ENCODE peak calls at places on chromosomes 13 and 19, in six cellular contexts. Z, X, L, N, A and I are unnamed samples.
A peak's percentile ranks its signal among the peaks of the same experiment; 100 is the strongest.

GRCh38 chr13:113166266-113166665 is 7.8 kb downstream of the PROZ start:
- DNase-seq in Z (no peak), X (no peak), L (no peak), N (no peak), A (no peak), I (no peak)

GRCh38 chr19:47369923-47370625 is 21.0 kb downstream of the DHX34 start:
- DNase-seq in Z (no peak), X (peak; percentile 62), L (no peak), N (no peak), A (peak; percentile 63), I (no peak)

GRCh38 chr19:6521718-6522646 is 8.8 kb upstream of the TNFSF9 start:
- DNase-seq in Z (peak; percentile 41), X (no peak), L (no peak), N (no peak), A (peak; percentile 42), I (no peak)

GRCh38 chr19:21109116-21109515 is 27.1 kb downstream of the ZNF714 start:
- DNase-seq in Z (no peak), X (peak; percentile 57), L (no peak), N (no peak), A (peak; percentile 63), I (no peak)

GRCh38 chr19:57688011-57688763 is 6.4 kb downstream of the ZNF551 start:
- DNase-seq in Z (no peak), X (no peak), L (no peak), N (no peak), A (no peak), I (no peak)

GRCh38 chr19:7494416-7495098 is 5.7 kb upstream of the PEX11G start:
- DNase-seq in Z (no peak), X (peak; percentile 95), L (peak; percentile 56), N (peak; percentile 58), A (peak; percentile 31), I (peak; percentile 74)

GRCh38 chr19:23991170-23991569 is 76.5 kb downstream of the ZNF726 start:
- DNase-seq in Z (peak; percentile 13), X (peak; percentile 38), L (no peak), N (no peak), A (peak; percentile 47), I (no peak)

GRCh38 chr19:16671652-16672274 is 10.8 kb downstream of the TMEM38A start:
- DNase-seq in Z (no peak), X (no peak), L (peak; percentile 71), N (peak; percentile 40), A (no peak), I (no peak)

GRCh38 chr19:40862785-40863184 is 12.5 kb upstream of the CYP2A6 start:
- DNase-seq in Z (no peak), X (no peak), L (no peak), N (no peak), A (no peak), I (no peak)

GRCh38 chr19:8306235-8307054 is 1.7 kb downstream of the CD320 start:
- DNase-seq in Z (no peak), X (peak; percentile 16), L (peak; percentile 21), N (no peak), A (no peak), I (peak; percentile 11)

GRCh38 chr19:44055870-44056269 is 4.0 kb downstream of the ZNF223 start:
- DNase-seq in Z (no peak), X (no peak), L (no peak), N (no peak), A (no peak), I (no peak)

GRCh38 chr13:60178327-60178726 is 14.6 kb upstream of the DIAPH3 start:
- DNase-seq in Z (no peak), X (no peak), L (no peak), N (no peak), A (no peak), I (no peak)

GRCh38 chr13:19845758-19846157 is 17.7 kb downstream of the ZMYM5 start:
- DNase-seq in Z (no peak), X (peak; percentile 43), L (no peak), N (no peak), A (peak; percentile 98), I (no peak)

GRCh38 chr13:110156186-110157065 is 150.5 kb downstream of the COL4A1 start:
- DNase-seq in Z (no peak), X (peak; percentile 39), L (no peak), N (no peak), A (peak; percentile 71), I (no peak)

GRCh38 chr13:47858678-47859050 is 142.4 kb downstream of the SUCLA2 start:
- DNase-seq in Z (no peak), X (no peak), L (no peak), N (no peak), A (peak; percentile 72), I (no peak)

GRCh38 chr19:12574036-12574435 is 22.8 kb upstream of the ZNF564 start:
- DNase-seq in Z (no peak), X (no peak), L (no peak), N (no peak), A (no peak), I (no peak)

GRCh38 chr19:3514930-3515329 is 8.8 kb downstream of the FZR1 start:
- DNase-seq in Z (no peak), X (no peak), L (no peak), N (no peak), A (no peak), I (no peak)

GRCh38 chr19:57746580-57747471 is at the start of gene ZNF776:
- DNase-seq in Z (peak; percentile 75), X (peak; percentile 82), L (peak; percentile 89), N (peak; percentile 73), A (peak; percentile 89), I (peak; percentile 81)

GRCh38 chr13:112619730-112620639 is 32.0 kb upstream of the TUBGCP3 start:
- DNase-seq in Z (no peak), X (no peak), L (peak; percentile 39), N (no peak), A (peak; percentile 59), I (no peak)

GRCh38 chr13:20988909-20989735 is 72.3 kb downstream of the LATS2 start:
- DNase-seq in Z (no peak), X (no peak), L (no peak), N (no peak), A (no peak), I (no peak)

GRCh38 chr13:80499536-80500280 is 158.8 kb upstream of the SPRY2 start:
- DNase-seq in Z (no peak), X (no peak), L (no peak), N (no peak), A (no peak), I (no peak)

GRCh38 chr19:6765738-6766356 is 1.4 kb downstream of the SH2D3A start:
- DNase-seq in Z (no peak), X (no peak), L (no peak), N (no peak), A (no peak), I (no peak)

GRCh38 chr19:47005873-47006272 is 13.8 kb upstream of the NPAS1 start:
- DNase-seq in Z (no peak), X (no peak), L (no peak), N (no peak), A (no peak), I (no peak)

GRCh38 chr19:16425993-16426392 is 45.8 kb downstream of the EPS15L1 start:
- DNase-seq in Z (no peak), X (no peak), L (no peak), N (no peak), A (no peak), I (no peak)

GRCh38 chr19:8396563-8397203 is 6.5 kb downstream of the RAB11B start:
- DNase-seq in Z (peak; percentile 50), X (peak; percentile 66), L (peak; percentile 66), N (peak; percentile 79), A (peak; percentile 42), I (peak; percentile 75)

GRCh38 chr13:77298403-77298802 is 28.5 kb downstream of the MYCBP2 start:
- DNase-seq in Z (no peak), X (no peak), L (no peak), N (no peak), A (no peak), I (no peak)

GRCh38 chr13:32164622-32165268 is 133.2 kb downstream of the FRY start:
- DNase-seq in Z (no peak), X (peak; percentile 38), L (no peak), N (no peak), A (peak; percentile 68), I (no peak)

DNA sequence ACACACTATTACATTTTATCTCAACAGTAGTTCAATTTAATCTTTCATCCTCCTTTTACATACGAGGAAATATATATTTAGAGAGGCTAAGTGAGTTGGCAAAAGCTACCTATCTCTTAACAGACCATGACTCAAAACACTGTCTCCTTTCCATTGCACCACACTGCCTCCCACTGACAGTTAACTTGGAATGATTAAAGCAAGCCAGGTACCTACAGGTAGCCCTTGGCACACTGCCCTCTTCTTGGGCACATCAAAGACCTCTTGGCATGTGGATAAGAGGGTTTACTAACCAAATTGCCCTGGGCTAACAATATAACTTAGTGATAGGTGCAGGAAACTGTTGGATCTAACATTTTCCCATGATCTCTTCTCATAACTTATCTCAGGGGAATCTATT is 1.9 kb downstream of the ABHD13 start:
- DNase-seq in Z (no peak), X (no peak), L (no peak), N (no peak), A (no peak), I (no peak)
- TF ChIP-seq CTCF in Z (no peak), X (no peak), L (no peak), N (no peak), A (no peak), I (no peak)

GRCh38 chr19:1082928-1083816 is 12.0 kb downstream of the POLR2E start:
- DNase-seq in Z (no peak), X (no peak), L (no peak), N (peak; percentile 13), A (no peak), I (no peak)
- H3K36me3 ChIP-seq in Z (peaks cover 75% of the 10 kb centered on the region), X (no peaks in the 10 kb centered on the region), L (peaks cover 13% of the 10 kb centered on the region), N (peaks cover 93% of the 10 kb centered on the region), A (peaks cover 3% of the 10 kb centered on the region), I (no peaks in the 10 kb centered on the region)

DNA sequence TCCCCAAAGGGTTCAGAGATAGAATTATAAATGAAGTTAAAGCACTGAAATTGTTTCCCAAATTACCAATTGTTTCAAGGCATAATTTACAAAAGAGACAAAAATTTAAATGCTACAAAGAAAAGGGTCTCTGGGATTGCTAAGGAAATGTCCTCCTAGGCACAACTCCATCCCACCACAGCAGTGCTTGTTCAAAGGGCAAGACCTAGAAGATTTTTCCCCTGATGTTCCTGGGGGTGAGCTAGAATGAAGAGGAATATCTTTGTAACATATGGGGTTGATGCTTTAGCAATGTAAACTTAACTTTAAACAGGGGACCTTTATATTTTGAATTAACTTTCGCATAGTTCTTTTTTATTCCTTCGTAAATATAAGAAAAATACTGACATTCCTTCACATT is 1.6 kb downstream of the LCP1 start:
- DNase-seq in Z (no peak), X (no peak), L (no peak), N (no peak), A (no peak), I (no peak)
- H3K4me1 ChIP-seq in Z (peaks cover 60% of the 10 kb centered on the region), X (no peaks in the 10 kb centered on the region), L (no peaks in the 10 kb centered on the region), N (no peaks in the 10 kb centered on the region), A (no peaks in the 10 kb centered on the region), I (no peaks in the 10 kb centered on the region)

DNA sequence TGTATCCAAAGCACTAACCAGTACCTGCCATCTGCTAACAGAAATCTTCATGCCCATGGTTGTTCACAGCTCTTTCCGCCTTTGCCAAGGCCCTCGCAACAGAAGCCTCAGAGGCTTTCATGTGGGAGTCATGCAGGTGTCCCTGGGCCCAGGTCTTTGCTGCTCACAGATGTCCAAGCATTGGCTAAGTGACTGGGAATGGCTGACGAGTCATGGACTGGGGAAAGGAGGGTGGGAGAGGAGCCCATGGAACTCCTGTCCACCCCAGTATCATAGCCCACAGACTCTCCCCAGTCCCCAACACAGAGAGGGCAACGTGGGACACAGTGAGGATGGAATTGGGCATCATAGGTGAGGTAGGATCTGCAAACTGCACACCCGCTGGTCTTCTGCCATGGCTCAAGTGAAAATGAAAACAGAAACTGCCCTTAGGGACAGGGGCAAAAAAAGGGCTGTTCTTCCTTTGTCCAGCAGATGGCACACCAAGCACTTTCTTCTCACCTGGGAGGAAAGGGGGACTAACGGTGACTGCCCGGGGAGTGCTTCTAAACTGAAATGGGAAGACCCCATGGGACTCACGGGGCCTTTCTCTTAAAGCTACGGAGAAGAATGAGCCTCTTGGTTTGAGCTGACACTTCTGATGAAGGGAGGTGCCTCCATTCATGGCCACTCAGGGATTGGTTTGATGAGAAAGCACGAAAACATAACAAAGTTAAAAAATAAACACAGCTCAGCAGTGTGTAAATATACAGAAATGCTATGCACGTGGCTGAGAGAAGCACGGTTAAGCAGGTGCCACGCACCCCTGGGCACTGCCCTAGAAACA is 11.1 kb upstream of the DHRS12 start:
- DNase-seq in Z (peak; percentile 61), X (peak; percentile 65), L (peak; percentile 60), N (no peak), A (peak; percentile 28), I (peak; percentile 71)
- TF ChIP-seq CTCF in Z (peak; percentile 92), X (peak; percentile 71), L (peak; percentile 83), N (peak; percentile 75), A (peak; percentile 92), I (no peak)